ENCODE peak calls at places on chromosomes 7 and 10, in six cellular contexts. C is stomach, J is hippocampal formation, D is NCI-H1105, S is AG10803, L is fibroblast of the conjunctiva. R is an unnamed sample.

GRCh38 chr10:128993443-128993842 is 473.6 kb upstream of the MGMT start:
- DNase-seq in L (no peak), S (no peak), J (no peak), C (no peak), D (no peak), R (no peak)

GRCh38 chr7:101255841-101256240 is 11.0 kb upstream of the FIS1 start:
- DNase-seq in D (no peak), J (no peak), C (no peak), L (no peak), S (no peak), R (no peak)

GRCh38 chr7:28410628-28411578 is 1.4 kb upstream of the CREB5 start:
- DNase-seq in C (no peak), J (no peak), S (no peak), D (peak; percentile 10), L (no peak), R (peak; percentile 85)

GRCh38 chr10:133441780-133442179 is 12.0 kb upstream of the SCART1 start:
- DNase-seq in S (no peak), C (peak; percentile 21), L (no peak), J (no peak), D (no peak), R (no peak)

GRCh38 chr10:68721673-68721963 is 579 bp downstream of the CCAR1 start:
- DNase-seq in C (no peak), J (no peak), S (no peak), L (no peak), D (no peak), R (no peak)

GRCh38 chr10:110498982-110499795 is 1.5 kb downstream of the DUSP5 start:
- DNase-seq in S (peak; percentile 72), D (no peak), C (peak; percentile 46), J (no peak), L (peak; percentile 62), R (no peak)

GRCh38 chr10:59991117-59991516 is 84.8 kb upstream of the CCDC6 start:
- DNase-seq in D (peak; percentile 40), J (no peak), S (no peak), L (no peak), C (no peak), R (no peak)

GRCh38 chr7:132072873-132073272 is 503.4 kb downstream of the PLXNA4 start:
- DNase-seq in D (no peak), L (no peak), C (no peak), J (no peak), S (no peak), R (no peak)

GRCh38 chr7:4745971-4746919 is 29.2 kb upstream of the AP5Z1 start:
- DNase-seq in J (peak; percentile 29), D (no peak), S (peak; percentile 77), C (peak; percentile 40), L (peak; percentile 50), R (no peak)